ENCODE peak calls at places on chromosomes 13 and 19, in eight cellular contexts. B is lower leg skin, G is right lobe of liver, T is IMR-90, Y is heart left ventricle, M is breast epithelium, C is adrenal gland, I is spleen. F is an unnamed sample.

GRCh38 chr19:38142176-38143035 is 81.6 kb downstream of the DPF1 start:
- DNase-seq in B (no peak), Y (peak), C (peak), M (no peak), G (no peak), I (no peak), T (peak), F (peak)

GRCh38 chr13:44153536-44153935 is 220.1 kb upstream of the SERP2 start:
- DNase-seq in G (no peak), I (no peak), M (no peak), C (no peak), Y (no peak), B (no peak), T (no peak), F (no peak)

GRCh38 chr19:20664917-20665781 is 3.8 kb upstream of the ZNF626 start:
- DNase-seq in Y (peak), T (no peak), C (no peak), B (no peak), I (no peak), M (no peak), G (no peak), F (no peak)

GRCh38 chr19:35619290-35619923 is 6.9 kb downstream of the HAUS5 start:
- DNase-seq in I (no peak), G (no peak), B (no peak), Y (no peak), T (no peak), M (no peak), C (no peak), F (no peak)

GRCh38 chr19:55353803-55354697 is 469 bp downstream of the COX6B2 start:
- DNase-seq in G (peak), Y (peak), T (peak), C (peak), I (peak), M (no peak), B (no peak), F (peak)

GRCh38 chr13:69243366-69243765 is 864.3 kb upstream of the ATXN8OS start:
- DNase-seq in T (no peak), G (no peak), M (no peak), Y (no peak), I (no peak), C (no peak), B (no peak), F (no peak)

GRCh38 chr19:51478381-51479285 is at the start of gene CEACAM18:
- DNase-seq in B (peak), Y (no peak), C (no peak), I (no peak), M (no peak), T (no peak), G (no peak), F (no peak)

GRCh38 chr19:1373534-1374249 is 10.0 kb upstream of the NDUFS7 start:
- DNase-seq in Y (peak), I (peak), C (peak), M (no peak), G (peak), B (no peak), T (peak), F (no peak)

GRCh38 chr13:29577135-29578051 is 18.1 kb downstream of the SLC7A1 start:
- DNase-seq in M (no peak), B (no peak), Y (peak), T (peak), I (no peak), G (no peak), C (peak), F (no peak)

GRCh38 chr13:35347679-35348205 is 128.7 kb downstream of the MAB21L1 start:
- DNase-seq in I (no peak), B (no peak), C (no peak), M (no peak), G (no peak), Y (no peak), T (no peak), F (no peak)

GRCh38 chr13:20902438-20903163 is at the start of gene XPO4:
- DNase-seq in T (peak), M (peak), Y (peak), B (peak), C (peak), I (peak), G (peak), F (peak)

GRCh38 chr19:47226426-47227346 is 4.3 kb downstream of the BBC3 start:
- DNase-seq in I (peak), B (peak), Y (peak), G (peak), M (peak), C (peak), T (peak), F (peak)

GRCh38 chr13:83297591-83298305 is 584.5 kb downstream of the SLITRK1 start:
- DNase-seq in M (no peak), T (no peak), B (no peak), C (no peak), G (no peak), Y (no peak), I (no peak), F (no peak)

GRCh38 chr19:57708641-57709354 is at the start of gene ZNF154:
- DNase-seq in G (no peak), B (peak), C (peak), M (no peak), Y (peak), I (peak), T (peak), F (peak)

GRCh38 chr13:106033634-106034033 is 501.8 kb downstream of the EFNB2 start:
- DNase-seq in I (no peak), B (no peak), G (no peak), C (no peak), M (no peak), Y (no peak), T (peak), F (no peak)

GRCh38 chr13:98144501-98145350 is 1.8 kb downstream of the FARP1 start:
- DNase-seq in C (peak), B (no peak), T (peak), I (no peak), Y (peak), M (no peak), G (no peak), F (no peak)

GRCh38 chr19:43581467-43581866 is 5.9 kb downstream of the PINLYP start:
- DNase-seq in C (no peak), T (no peak), G (no peak), I (no peak), Y (no peak), M (no peak), B (no peak), F (no peak)

GRCh38 chr13:72805663-72806341 is 23.9 kb downstream of the PIBF1 start:
- DNase-seq in G (no peak), M (no peak), C (no peak), I (no peak), Y (no peak), T (no peak), B (no peak), F (no peak)

GRCh38 chr19:52734340-52734892 is 428 bp downstream of the ZNF611 start:
- DNase-seq in Y (no peak), B (no peak), M (no peak), G (peak), T (no peak), I (peak), C (no peak), F (no peak)

GRCh38 chr13:55244991-55245644 is 1895.6 kb upstream of the PRR20A start:
- DNase-seq in C (no peak), M (no peak), Y (no peak), I (no peak), G (no peak), T (no peak), B (no peak), F (no peak)

GRCh38 chr19:37698216-37698615 is 21.3 kb downstream of the ZNF607 start:
- DNase-seq in T (no peak), M (no peak), G (no peak), B (no peak), I (no peak), Y (no peak), C (no peak), F (no peak)

GRCh38 chr13:45393941-45394570 is 24.1 kb downstream of the SLC25A30 start:
- DNase-seq in I (no peak), B (no peak), M (no peak), G (no peak), Y (peak), T (peak), C (peak), F (peak)

GRCh38 chr19:55272142-55272541 is 7.8 kb downstream of the HSPBP1 start:
- DNase-seq in M (no peak), G (no peak), B (no peak), C (no peak), Y (no peak), I (no peak), T (no peak), F (no peak)

GRCh38 chr13:40933508-40933907 is 85.6 kb downstream of the ELF1 start:
- DNase-seq in B (no peak), G (no peak), C (no peak), M (no peak), Y (no peak), I (no peak), T (no peak), F (no peak)

GRCh38 chr19:17488593-17489391 is 18.5 kb downstream of the SLC27A1 start:
- DNase-seq in B (peak), G (peak), M (peak), I (peak), T (no peak), C (peak), Y (peak), F (no peak)

GRCh38 chr13:47463726-47464125 is 537.3 kb downstream of the SUCLA2 start:
- DNase-seq in Y (no peak), I (no peak), C (no peak), M (no peak), T (peak), G (no peak), B (no peak), F (no peak)

GRCh38 chr13:44068169-44068568 is 188.5 kb downstream of the LACC1 start:
- DNase-seq in C (no peak), I (no peak), T (peak), G (no peak), B (no peak), Y (no peak), M (no peak), F (no peak)

GRCh38 chr19:38044267-38045111 is 137.5 kb downstream of the SIPA1L3 start:
- DNase-seq in I (no peak), T (peak), G (no peak), B (no peak), M (no peak), C (no peak), Y (no peak), F (no peak)

GRCh38 chr19:58304748-58305064 is 471 bp upstream of the ERVK3-1 start:
- DNase-seq in C (no peak), Y (no peak), T (no peak), M (no peak), B (no peak), G (no peak), I (no peak), F (no peak)

GRCh38 chr19:3366761-3367571 is 583 bp downstream of the NFIC start:
- DNase-seq in T (no peak), I (peak), Y (peak), C (peak), G (peak), B (no peak), M (no peak), F (no peak)
- TF ChIP-seq POLR2A in T (peak), I (no peak), Y (peak), C (peak), G (peak), B (no peak), M (no peak), F (peak)

GRCh38 chr19:15269806-15270205 is 37.6 kb upstream of the EPHX3 start:
- DNase-seq in G (peak), C (no peak), Y (no peak), I (no peak), B (no peak), T (no peak), M (no peak), F (no peak)
- TF ChIP-seq CTCF in G (no peak), C (no peak), Y (no peak), I (no peak), B (no peak), T (no peak), M (no peak), F (no peak)

DNA sequence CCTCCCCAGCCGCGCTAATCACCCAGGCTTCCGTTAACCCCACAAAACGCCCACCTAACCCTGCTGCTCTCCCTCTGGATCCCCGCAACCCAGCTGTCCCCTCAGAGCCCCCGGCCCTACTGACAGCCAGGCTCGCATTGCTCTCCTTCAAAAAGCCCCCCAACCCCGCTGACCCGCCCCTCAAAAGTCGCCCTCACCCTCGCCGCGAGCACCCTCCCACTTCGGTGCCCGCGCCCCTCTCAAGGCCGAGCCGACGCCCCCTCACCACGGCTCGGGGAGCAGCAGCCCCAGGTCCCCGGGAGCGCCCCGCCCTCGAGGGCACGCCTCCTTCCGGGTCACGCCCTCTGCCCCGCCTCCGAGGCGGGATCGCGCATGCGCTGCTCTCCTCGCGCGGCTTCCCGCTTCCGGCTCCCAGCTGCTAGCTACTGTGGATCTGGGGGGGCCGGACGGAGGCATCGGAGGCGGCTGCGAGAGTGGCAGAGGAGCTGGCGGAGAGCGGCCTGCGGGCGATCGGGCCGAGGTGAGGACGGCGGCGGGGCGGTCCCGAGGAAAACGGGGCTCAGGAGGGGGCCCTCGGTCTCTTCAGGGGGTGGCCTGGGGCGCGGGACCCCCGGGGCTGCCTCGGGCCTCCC is 46.1 kb downstream of the ARHGEF18 start:
- DNase-seq in G (peak), I (peak), B (peak), M (peak), Y (peak), T (peak), C (peak), F (peak)
- TF ChIP-seq POLR2A in G (peak), I (peak), B (peak), M (peak), Y (peak), T (peak), C (peak), F (peak)

GRCh38 chr19:2497186-2497585 is 21.3 kb downstream of the GADD45B start:
- DNase-seq in Y (no peak), C (no peak), B (no peak), T (no peak), M (no peak), G (no peak), I (no peak), F (no peak)

GRCh38 chr19:2494084-2494446 is 18.1 kb downstream of the GADD45B start:
- DNase-seq in T (peak), Y (no peak), M (no peak), G (no peak), B (no peak), C (no peak), I (no peak), F (no peak)

GRCh38 chr19:2494447-2495129 is 18.7 kb downstream of the GADD45B start:
- DNase-seq in G (peak), Y (peak), M (peak), T (peak), B (peak), I (peak), C (peak), F (peak)

GRCh38 chr19:2495651-2496316 is 19.9 kb downstream of the GADD45B start:
- DNase-seq in B (no peak), M (no peak), T (no peak), I (no peak), C (no peak), Y (peak), G (no peak), F (peak)

GRCh38 chr19:2495130-2495641 is 19.3 kb downstream of the GADD45B start:
- DNase-seq in M (peak), G (peak), I (peak), Y (peak), B (peak), T (peak), C (peak), F (peak)
- TF ChIP-seq CTCF in M (no peak), G (no peak), I (no peak), Y (no peak), B (no peak), T (no peak), C (no peak), F (no peak)

DNA sequence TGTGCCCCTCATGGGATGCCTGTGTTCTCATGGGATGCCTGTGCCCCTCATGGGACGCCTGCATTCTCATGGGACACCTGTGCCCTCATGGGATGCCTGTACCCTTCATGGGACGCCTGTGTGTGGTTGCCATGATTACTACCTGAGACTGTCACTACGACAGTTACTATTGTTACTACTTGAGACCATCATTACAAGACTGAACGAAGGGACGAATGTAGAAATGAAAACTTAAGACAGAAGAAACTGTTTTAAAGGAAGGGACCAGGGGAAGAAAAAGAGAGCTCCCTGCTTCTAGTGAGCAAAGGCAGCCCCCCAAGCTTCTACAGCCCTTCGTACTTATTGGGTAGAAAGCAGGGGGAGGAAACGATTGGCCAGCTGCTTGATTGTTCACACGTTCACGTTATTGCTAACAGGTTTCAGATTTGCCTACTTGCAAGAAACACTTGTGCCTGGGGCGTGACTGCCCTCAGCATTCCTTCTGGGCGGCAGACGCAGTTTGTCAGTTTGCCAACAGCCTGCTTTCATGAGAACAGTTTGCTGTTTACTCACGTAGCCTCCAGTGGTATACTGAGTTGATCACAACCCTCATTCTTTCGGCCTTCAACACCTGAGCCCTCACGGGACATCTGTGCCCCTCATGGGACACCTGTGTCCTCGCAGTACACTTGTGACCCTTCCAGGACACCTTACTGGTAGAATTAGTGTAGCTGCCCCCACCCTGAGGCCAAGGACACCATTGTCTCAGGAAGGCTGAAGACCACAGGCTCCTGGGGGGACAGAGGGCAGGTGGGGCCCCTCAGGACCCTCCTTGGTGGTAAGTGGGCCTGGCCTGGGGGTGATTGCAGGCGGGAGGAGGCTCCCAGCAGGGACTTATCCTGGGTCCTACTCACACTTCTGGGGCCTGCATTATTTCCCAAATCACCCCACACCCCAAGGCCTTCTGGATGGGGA is 2.5 kb upstream of the S1PR4 start:
- DNase-seq in B (no peak), Y (no peak), C (no peak), M (no peak), I (no peak), G (peak), T (peak), F (no peak)
- TF ChIP-seq POLR2A in B (no peak), Y (no peak), C (no peak), M (no peak), I (no peak), G (no peak), T (no peak), F (no peak)

GRCh38 chr19:18672606-18673337 is 10.7 kb upstream of the CRTC1 start:
- DNase-seq in G (no peak), I (no peak), C (no peak), T (peak), B (no peak), Y (no peak), M (no peak), F (peak)
- TF ChIP-seq CTCF in G (no peak), I (no peak), C (no peak), T (peak), B (no peak), Y (no peak), M (no peak), F (peak)

DNA sequence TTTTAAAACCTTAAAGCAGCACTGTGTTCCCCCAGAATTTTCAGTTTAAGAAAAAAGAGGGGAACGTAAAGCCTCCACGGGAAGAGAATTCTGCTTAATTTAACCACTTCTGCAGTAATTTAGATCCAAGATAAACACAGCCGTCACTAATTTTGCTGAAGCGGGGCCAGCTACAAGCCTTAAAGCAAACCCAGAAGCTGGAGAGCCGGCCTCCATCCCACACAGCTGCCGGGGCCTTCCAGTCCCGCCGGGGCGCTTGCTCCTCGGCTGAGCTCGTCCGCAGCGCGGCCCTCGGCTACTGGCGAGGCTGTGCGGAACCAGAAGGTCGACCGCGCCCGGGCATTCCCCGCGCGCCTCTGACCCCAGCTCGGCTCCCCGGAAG is 967 bp downstream of the ANKRD10 start:
- DNase-seq in I (no peak), T (no peak), G (no peak), Y (no peak), B (peak), C (no peak), M (no peak), F (no peak)
- TF ChIP-seq POLR2A in I (no peak), T (no peak), G (peak), Y (no peak), B (no peak), C (peak), M (no peak), F (peak)

DNA sequence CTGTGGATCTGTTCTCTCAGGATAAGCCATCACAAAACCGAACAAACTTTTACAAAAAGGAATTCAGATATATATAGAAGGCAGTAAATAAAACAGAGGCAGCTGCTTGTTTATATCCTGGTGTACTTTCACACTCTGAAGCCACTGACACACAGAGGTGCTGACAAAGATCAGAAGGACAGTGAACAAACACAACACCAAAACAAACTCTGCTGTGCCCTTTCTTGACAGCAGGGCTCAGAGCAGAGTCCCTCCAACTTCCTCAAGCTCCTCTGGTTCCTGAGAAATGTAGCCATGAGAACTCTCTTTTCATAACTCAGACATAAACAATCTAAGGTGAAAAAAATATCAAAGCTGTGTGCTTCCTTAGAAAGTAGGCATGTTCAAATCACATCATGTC is 1052.8 kb upstream of the SPRY2 start:
- DNase-seq in M (no peak), Y (no peak), G (no peak), I (no peak), B (no peak), T (no peak), C (no peak), F (no peak)
- TF ChIP-seq CTCF in M (no peak), Y (no peak), G (no peak), I (no peak), B (no peak), T (no peak), C (no peak), F (no peak)